ENCODE peak calls at places on chromosomes 5 and 9, in five cellular contexts. One of them, this sample, is unnamed. For H3K9me3, the result is how much of the 10 kb centered on the place peaks cover.

GRCh38 chr5:120852222-120852860 is 388.2 kb downstream of the PRR16 start:
- DNase-seq in adipocyte: no peak
- DNase-seq in breast epithelium: no peak
- DNase-seq in neural progenitor cell: no peak
- DNase-seq in right atrium auricular region: no peak
- DNase-seq in this sample: no peak

GRCh38 chr5:96546120-96546519 is 113.1 kb upstream of the PCSK1 start:
- DNase-seq in breast epithelium: no peak
- DNase-seq in adipocyte: no peak
- DNase-seq in right atrium auricular region: no peak
- DNase-seq in neural progenitor cell: no peak
- DNase-seq in this sample: no peak

GRCh38 chr9:13628526-13628925 is 349.0 kb upstream of the MPDZ start:
- DNase-seq in adipocyte: no peak
- DNase-seq in neural progenitor cell: no peak
- DNase-seq in right atrium auricular region: no peak
- DNase-seq in breast epithelium: no peak
- DNase-seq in this sample: no peak

GRCh38 chr5:65209341-65209740 is 272.4 kb downstream of the ADAMTS6 start:
- DNase-seq in adipocyte: peak
- DNase-seq in breast epithelium: no peak
- DNase-seq in neural progenitor cell: no peak
- DNase-seq in right atrium auricular region: no peak
- DNase-seq in this sample: no peak

GRCh38 chr5:59222687-59223511 is 640.0 kb downstream of the RAB3C start:
- DNase-seq in breast epithelium: no peak
- DNase-seq in neural progenitor cell: no peak
- DNase-seq in adipocyte: no peak
- DNase-seq in right atrium auricular region: no peak
- DNase-seq in this sample: no peak

GRCh38 chr5:114018178-114018577 is 343.7 kb upstream of the KCNN2 start:
- DNase-seq in adipocyte: peak
- DNase-seq in right atrium auricular region: no peak
- DNase-seq in neural progenitor cell: peak
- DNase-seq in breast epithelium: no peak
- DNase-seq in this sample: no peak

GRCh38 chr5:138275895-138276294 is 1.5 kb upstream of the GFRA3 start:
- DNase-seq in neural progenitor cell: no peak
- DNase-seq in right atrium auricular region: no peak
- DNase-seq in breast epithelium: no peak
- DNase-seq in adipocyte: no peak
- DNase-seq in this sample: no peak

GRCh38 chr9:113349434-113350337 is at the start of gene BSPRY:
- DNase-seq in neural progenitor cell: peak
- DNase-seq in right atrium auricular region: no peak
- DNase-seq in adipocyte: no peak
- DNase-seq in breast epithelium: no peak
- DNase-seq in this sample: no peak

GRCh38 chr9:126386088-126386487 is 59.5 kb downstream of the MVB12B start:
- DNase-seq in adipocyte: peak
- DNase-seq in breast epithelium: no peak
- DNase-seq in neural progenitor cell: peak
- DNase-seq in right atrium auricular region: peak
- DNase-seq in this sample: no peak

GRCh38 chr5:151293624-151294023 is 9.9 kb downstream of the SLC36A3 start:
- DNase-seq in breast epithelium: no peak
- DNase-seq in right atrium auricular region: no peak
- DNase-seq in adipocyte: no peak
- DNase-seq in neural progenitor cell: no peak
- DNase-seq in this sample: no peak

GRCh38 chr5:56078675-56079500 is 84.1 kb upstream of the IL6ST start:
- DNase-seq in right atrium auricular region: peak
- DNase-seq in breast epithelium: no peak
- DNase-seq in adipocyte: peak
- DNase-seq in neural progenitor cell: no peak
- DNase-seq in this sample: no peak

GRCh38 chr5:88428633-88429032 is 160.0 kb upstream of the TMEM161B start:
- DNase-seq in breast epithelium: no peak
- DNase-seq in adipocyte: no peak
- DNase-seq in right atrium auricular region: no peak
- DNase-seq in neural progenitor cell: no peak
- DNase-seq in this sample: no peak

GRCh38 chr5:59367791-59368394 is 525.6 kb downstream of the PDE4D start:
- DNase-seq in adipocyte: peak
- DNase-seq in right atrium auricular region: no peak
- DNase-seq in breast epithelium: no peak
- DNase-seq in neural progenitor cell: peak
- DNase-seq in this sample: no peak

GRCh38 chr5:122150128-122150685 is 20.9 kb downstream of the ZNF474 start:
- DNase-seq in right atrium auricular region: no peak
- DNase-seq in breast epithelium: no peak
- DNase-seq in neural progenitor cell: no peak
- DNase-seq in adipocyte: no peak
- DNase-seq in this sample: no peak

GRCh38 chr9:112301420-112301819 is 32.0 kb downstream of the PTBP3 start:
- DNase-seq in right atrium auricular region: no peak
- DNase-seq in adipocyte: no peak
- DNase-seq in breast epithelium: no peak
- DNase-seq in neural progenitor cell: no peak
- DNase-seq in this sample: no peak

GRCh38 chr9:93161801-93162635 is 21.9 kb upstream of the WNK2 start:
- DNase-seq in breast epithelium: no peak
- DNase-seq in adipocyte: no peak
- DNase-seq in right atrium auricular region: no peak
- DNase-seq in neural progenitor cell: no peak
- DNase-seq in this sample: no peak

GRCh38 chr5:112316006-112316405 is 103.1 kb downstream of the EPB41L4A start:
- DNase-seq in neural progenitor cell: no peak
- DNase-seq in right atrium auricular region: no peak
- DNase-seq in adipocyte: no peak
- DNase-seq in breast epithelium: no peak
- DNase-seq in this sample: no peak

GRCh38 chr5:42360061-42360460 is 63.2 kb upstream of the GHR start:
- DNase-seq in right atrium auricular region: no peak
- DNase-seq in neural progenitor cell: no peak
- DNase-seq in breast epithelium: no peak
- DNase-seq in adipocyte: no peak
- DNase-seq in this sample: no peak

GRCh38 chr9:108567571-108567970 is 288.2 kb downstream of the ACTL7B start:
- DNase-seq in breast epithelium: no peak
- DNase-seq in adipocyte: no peak
- DNase-seq in right atrium auricular region: no peak
- DNase-seq in neural progenitor cell: no peak
- DNase-seq in this sample: no peak

GRCh38 chr9:91163773-91164471 is 197.8 kb downstream of the AUH start:
- DNase-seq in neural progenitor cell: no peak
- DNase-seq in right atrium auricular region: peak
- DNase-seq in adipocyte: no peak
- DNase-seq in breast epithelium: no peak
- DNase-seq in this sample: no peak

GRCh38 chr5:174503461-174504265 is 220.7 kb upstream of the MSX2 start:
- DNase-seq in right atrium auricular region: peak
- DNase-seq in neural progenitor cell: no peak
- DNase-seq in adipocyte: peak
- DNase-seq in breast epithelium: no peak
- DNase-seq in this sample: no peak

GRCh38 chr9:117487555-117488175 is 72.8 kb upstream of the ASTN2 start:
- DNase-seq in right atrium auricular region: peak
- DNase-seq in breast epithelium: peak
- DNase-seq in adipocyte: peak
- DNase-seq in neural progenitor cell: peak
- DNase-seq in this sample: peak

GRCh38 chr9:5813837-5814236 is 19.1 kb downstream of the ERMP1 start:
- DNase-seq in neural progenitor cell: no peak
- DNase-seq in right atrium auricular region: no peak
- DNase-seq in breast epithelium: no peak
- DNase-seq in adipocyte: no peak
- DNase-seq in this sample: no peak

GRCh38 chr5:84622485-84622884 is 237.8 kb upstream of the EDIL3 start:
- DNase-seq in right atrium auricular region: no peak
- DNase-seq in neural progenitor cell: no peak
- DNase-seq in breast epithelium: no peak
- DNase-seq in adipocyte: no peak
- DNase-seq in this sample: no peak

GRCh38 chr5:88689662-88690351 is 193.2 kb downstream of the MEF2C start:
- DNase-seq in adipocyte: no peak
- DNase-seq in breast epithelium: no peak
- DNase-seq in neural progenitor cell: peak
- DNase-seq in right atrium auricular region: no peak
- DNase-seq in this sample: no peak

GRCh38 chr9:126674365-126675146 is 60.8 kb downstream of the LMX1B start:
- DNase-seq in neural progenitor cell: peak
- DNase-seq in breast epithelium: no peak
- DNase-seq in adipocyte: no peak
- DNase-seq in right atrium auricular region: no peak
- DNase-seq in this sample: no peak

GRCh38 chr5:132753135-132753987 is 6.1 kb downstream of the CCNI2 start:
- DNase-seq in breast epithelium: no peak
- DNase-seq in neural progenitor cell: peak
- DNase-seq in adipocyte: no peak
- DNase-seq in right atrium auricular region: no peak
- DNase-seq in this sample: no peak

GRCh38 chr5:156841737-156842136 is 8.4 kb upstream of the PPP1R2B start:
- DNase-seq in breast epithelium: no peak
- DNase-seq in right atrium auricular region: no peak
- DNase-seq in neural progenitor cell: no peak
- DNase-seq in adipocyte: no peak
- DNase-seq in this sample: no peak

GRCh38 chr5:136808756-136809155 is 443.4 kb upstream of the TRPC7 start:
- DNase-seq in right atrium auricular region: no peak
- DNase-seq in neural progenitor cell: no peak
- DNase-seq in adipocyte: no peak
- DNase-seq in breast epithelium: no peak
- DNase-seq in this sample: no peak

GRCh38 chr5:110865400-110866094 is 126.7 kb downstream of the SLC25A46 start:
- DNase-seq in right atrium auricular region: no peak
- DNase-seq in neural progenitor cell: peak
- DNase-seq in breast epithelium: no peak
- DNase-seq in adipocyte: peak
- DNase-seq in this sample: no peak

GRCh38 chr5:154857091-154857533 is 1.3 kb upstream of the CNOT8 start:
- DNase-seq in breast epithelium: peak
- DNase-seq in right atrium auricular region: peak
- DNase-seq in neural progenitor cell: peak
- DNase-seq in adipocyte: no peak
- DNase-seq in this sample: peak

GRCh38 chr5:172364773-172365172 is 81.2 kb upstream of the UBTD2 start:
- DNase-seq in adipocyte: peak
- DNase-seq in breast epithelium: no peak
- DNase-seq in neural progenitor cell: no peak
- DNase-seq in right atrium auricular region: no peak
- DNase-seq in this sample: no peak

GRCh38 chr5:164235176-164235914 is 729.9 kb downstream of the MAT2B start:
- DNase-seq in adipocyte: peak
- DNase-seq in breast epithelium: no peak
- DNase-seq in right atrium auricular region: no peak
- DNase-seq in neural progenitor cell: no peak
- DNase-seq in this sample: no peak

GRCh38 chr9:684950-685340 is 156.6 kb upstream of the DMRT1 start:
- DNase-seq in adipocyte: peak
- DNase-seq in right atrium auricular region: no peak
- DNase-seq in breast epithelium: no peak
- DNase-seq in neural progenitor cell: no peak
- DNase-seq in this sample: no peak

GRCh38 chr9:134071149-134071548 is 3.3 kb upstream of the BRD3 start:
- DNase-seq in neural progenitor cell: peak
- DNase-seq in right atrium auricular region: no peak
- DNase-seq in breast epithelium: no peak
- DNase-seq in adipocyte: no peak
- DNase-seq in this sample: no peak

DNA sequence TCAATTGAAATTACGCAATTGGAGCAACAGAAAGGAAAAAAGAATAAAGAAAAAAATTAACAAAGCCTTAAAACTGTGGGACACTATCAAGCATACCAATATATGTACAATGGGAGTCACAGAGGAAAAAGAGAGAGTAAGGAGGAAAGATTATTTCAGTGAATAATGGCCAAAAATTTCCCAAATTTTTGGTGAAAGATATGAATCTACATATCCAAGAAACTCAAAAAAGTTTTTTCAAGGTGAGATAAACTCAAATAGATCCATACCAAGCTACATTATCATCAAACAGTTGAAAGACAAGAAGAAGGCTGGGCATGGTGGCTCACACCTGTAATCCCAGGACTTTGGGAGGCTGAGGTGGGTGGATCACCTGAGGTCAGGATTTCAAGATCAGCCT is 8.8 kb upstream of the BRD3 start:
- DNase-seq in neural progenitor cell: no peak
- DNase-seq in adipocyte: no peak
- DNase-seq in right atrium auricular region: no peak
- DNase-seq in breast epithelium: peak
- DNase-seq in this sample: no peak
- H3K9me3 ChIP-seq in neural progenitor cell: under half
- H3K9me3 ChIP-seq in adipocyte: under half
- H3K9me3 ChIP-seq in right atrium auricular region: under half
- H3K9me3 ChIP-seq in breast epithelium: under half
- H3K9me3 ChIP-seq in this sample: under half

GRCh38 chr9:94464790-94465189 is 90.1 kb upstream of the PCAT7 start:
- DNase-seq in neural progenitor cell: no peak
- DNase-seq in right atrium auricular region: no peak
- DNase-seq in breast epithelium: no peak
- DNase-seq in adipocyte: no peak
- DNase-seq in this sample: no peak
- H3K9me3 ChIP-seq in neural progenitor cell: under half
- H3K9me3 ChIP-seq in right atrium auricular region: under half
- H3K9me3 ChIP-seq in breast epithelium: under half
- H3K9me3 ChIP-seq in adipocyte: under half
- H3K9me3 ChIP-seq in this sample: under half

GRCh38 chr5:179190851-179191505 is 130.8 kb downstream of the ZNF354C start:
- DNase-seq in right atrium auricular region: no peak
- DNase-seq in breast epithelium: no peak
- DNase-seq in neural progenitor cell: no peak
- DNase-seq in adipocyte: no peak
- DNase-seq in this sample: no peak
- H3K9me3 ChIP-seq in right atrium auricular region: under half
- H3K9me3 ChIP-seq in breast epithelium: under half
- H3K9me3 ChIP-seq in neural progenitor cell: under half
- H3K9me3 ChIP-seq in adipocyte: under half
- H3K9me3 ChIP-seq in this sample: under half

GRCh38 chr5:125160787-125161502 is 414.5 kb upstream of the ZNF608 start:
- DNase-seq in adipocyte: no peak
- DNase-seq in breast epithelium: no peak
- DNase-seq in right atrium auricular region: no peak
- DNase-seq in neural progenitor cell: peak
- DNase-seq in this sample: no peak

DNA sequence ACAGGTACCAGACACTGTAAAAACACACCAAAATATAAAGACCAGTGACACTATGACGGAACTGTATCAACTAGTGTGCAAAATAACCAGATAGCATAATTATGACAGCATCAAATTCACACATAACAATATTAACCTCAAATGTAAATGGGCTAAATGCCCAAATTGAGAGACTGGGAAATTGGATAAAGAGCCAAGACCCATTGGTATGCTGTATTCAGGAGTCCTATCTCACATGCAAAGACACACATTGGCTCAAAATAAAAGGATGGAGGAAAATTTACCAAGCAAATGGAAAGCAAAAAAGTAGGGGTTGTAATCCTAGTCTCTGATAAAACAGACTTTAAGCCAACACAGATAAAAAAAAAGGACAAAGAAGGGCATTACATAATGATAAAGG is 416.3 kb upstream of the ZNF608 start:
- DNase-seq in neural progenitor cell: no peak
- DNase-seq in adipocyte: no peak
- DNase-seq in breast epithelium: no peak
- DNase-seq in right atrium auricular region: no peak
- DNase-seq in this sample: no peak
- H3K9me3 ChIP-seq in neural progenitor cell: under half
- H3K9me3 ChIP-seq in adipocyte: under half
- H3K9me3 ChIP-seq in breast epithelium: under half
- H3K9me3 ChIP-seq in right atrium auricular region: under half
- H3K9me3 ChIP-seq in this sample: under half

This sample was measured in T-helper 17 cell.